ENCODE peak calls at places on chromosomes 3 and 15, in six cellular contexts. M is right lobe of liver, P is stomach, C is adrenal gland, L is spleen, N is body of pancreas. F is an unnamed sample. For H3K4me1, the result is how much of the 10 kb centered on the place peaks cover.

GRCh38 chr15:80173022-80173759 is 20.4 kb downstream of the FAH start:
- DNase-seq in L (peak), M (peak), P (peak), C (peak), N (peak), F (no peak)

GRCh38 chr3:102979682-102980378 is 545.0 kb downstream of the ZPLD1 start:
- DNase-seq in N (peak), M (no peak), C (peak), P (peak), L (no peak), F (peak)

GRCh38 chr3:129226374-129226773 is 23.0 kb upstream of the COPG1 start:
- DNase-seq in M (peak), N (peak), C (peak), L (peak), P (peak), F (peak)

GRCh38 chr15:78421241-78421994 is 16.6 kb upstream of the IREB2 start:
- DNase-seq in P (no peak), N (no peak), L (no peak), C (no peak), M (no peak), F (no peak)

GRCh38 chr3:71341721-71342120 is 241.8 kb downstream of the FOXP1 start:
- DNase-seq in M (no peak), L (no peak), N (no peak), C (no peak), P (no peak), F (no peak)

GRCh38 chr15:69209661-69210060 is 49.2 kb downstream of the GLCE start:
- DNase-seq in M (no peak), C (no peak), L (no peak), P (no peak), N (no peak), F (no peak)

GRCh38 chr3:133887951-133888703 is 7.6 kb downstream of the RAB6B start:
- DNase-seq in M (no peak), N (no peak), L (peak), C (no peak), P (peak), F (no peak)

GRCh38 chr3:128726691-128727031 is 678 bp downstream of the RAB7A start:
- DNase-seq in N (peak), L (peak), C (peak), P (peak), M (peak), F (peak)

GRCh38 chr3:187725218-187725617 is 20.1 kb downstream of the BCL6 start:
- DNase-seq in P (no peak), L (no peak), M (no peak), N (no peak), C (no peak), F (no peak)

GRCh38 chr3:152268501-152269422 is at the start of gene MBNL1:
- DNase-seq in N (peak), L (peak), P (peak), C (peak), M (peak), F (peak)

DNA sequence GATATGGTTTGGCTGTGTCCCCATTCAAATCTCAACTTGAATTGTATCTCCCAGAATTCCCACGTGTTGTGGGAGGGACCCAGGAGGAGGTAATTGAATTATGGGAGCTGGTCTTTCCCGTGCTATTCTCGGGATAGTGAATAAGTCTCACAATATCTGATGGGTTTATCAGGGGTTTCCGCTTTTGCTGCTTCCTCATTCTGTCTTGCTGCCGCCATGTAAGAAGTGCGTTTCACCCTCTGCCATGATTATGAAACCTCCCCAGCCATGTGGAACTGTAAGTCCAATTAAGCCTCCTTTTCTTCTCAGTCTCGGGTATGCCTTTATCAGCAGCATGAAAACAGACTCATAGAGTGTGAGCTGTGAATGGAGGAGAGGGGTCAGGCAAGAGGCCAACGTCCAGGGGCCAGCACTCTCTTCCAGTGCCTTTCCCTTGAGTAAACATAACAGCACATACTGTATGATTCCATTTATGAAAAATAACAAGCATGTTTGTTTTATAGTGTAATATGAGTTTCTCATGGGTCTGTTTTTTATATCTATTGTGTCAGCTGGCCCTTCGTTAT is 16.3 kb upstream of the LCTL start:
- DNase-seq in N (no peak), M (no peak), L (no peak), C (no peak), P (no peak), F (no peak)
- TF ChIP-seq POLR2A in N (no peak), M (no peak), L (no peak), C (no peak), P (no peak), F (no peak)

GRCh38 chr3:121517950-121518349 is 27.8 kb downstream of the POLQ start:
- DNase-seq in P (no peak), C (no peak), N (no peak), M (no peak), L (no peak), F (no peak)

GRCh38 chr3:121515862-121516261 is 29.9 kb downstream of the POLQ start:
- DNase-seq in N (no peak), P (no peak), C (no peak), L (no peak), M (no peak), F (no peak)

DNA sequence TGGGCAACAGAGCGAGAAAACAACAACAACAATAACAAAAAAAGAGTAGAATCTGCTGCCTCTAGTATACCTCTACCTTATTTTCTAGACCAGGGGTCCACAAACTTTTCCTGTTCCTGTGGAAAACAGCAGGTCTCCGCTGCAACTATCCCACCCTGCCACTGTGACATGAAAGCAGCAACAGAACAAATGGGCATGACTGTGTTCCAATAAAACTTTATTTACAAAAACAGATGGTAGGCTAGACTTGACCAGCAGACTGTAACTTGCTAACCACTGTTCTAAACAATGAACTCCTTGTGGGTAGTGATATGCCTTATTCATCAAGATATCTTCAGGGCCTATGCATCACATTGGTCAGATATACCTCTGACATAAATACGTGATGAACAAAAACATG is 25.3 kb downstream of the POLQ start:
- DNase-seq in L (no peak), C (no peak), M (no peak), N (no peak), P (no peak), F (no peak)
- H3K4me1 ChIP-seq in L (under half), C (under half), M (under half), N (under half), P (under half), F (under half)

DNA sequence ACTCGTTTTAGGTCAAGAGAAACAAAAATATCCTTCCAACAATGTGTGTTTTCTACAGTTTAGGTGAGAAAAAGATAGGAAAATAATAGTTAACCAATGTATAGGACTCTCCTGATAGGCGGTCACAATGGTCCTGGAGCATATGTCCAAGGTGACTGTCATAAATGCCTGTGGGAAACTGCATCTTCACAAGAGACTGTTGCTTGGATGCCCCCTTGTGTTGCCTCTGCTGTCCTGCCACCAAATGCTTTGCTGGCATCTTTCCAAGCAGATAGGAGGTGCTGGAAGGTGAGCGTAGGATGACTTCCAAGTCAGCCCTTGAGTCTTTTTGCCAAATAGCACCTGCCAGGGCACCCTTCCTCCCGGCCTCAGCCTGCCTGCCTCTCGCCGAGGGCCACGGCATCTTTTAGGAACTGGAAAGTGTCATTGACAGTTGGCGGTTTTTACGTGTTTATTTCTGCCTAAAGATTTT is 24.1 kb upstream of the SACM1L start:
- DNase-seq in N (peak), M (peak), P (peak), C (peak), L (no peak), F (peak)
- TF ChIP-seq CTCF in N (peak), M (peak), P (no peak), C (peak), L (peak), F (peak)

GRCh38 chr15:89326316-89326715 is 8.3 kb downstream of the POLG start:
- DNase-seq in C (no peak), P (no peak), N (no peak), M (no peak), L (no peak), F (no peak)

GRCh38 chr15:89321521-89322410 is 12.9 kb downstream of the POLG start:
- DNase-seq in N (no peak), P (peak), L (no peak), M (peak), C (no peak), F (no peak)

GRCh38 chr15:89322822-89323221 is 11.8 kb downstream of the POLG start:
- DNase-seq in N (no peak), C (no peak), L (no peak), P (no peak), M (no peak), F (no peak)

GRCh38 chr15:89325039-89325803 is 9.4 kb downstream of the POLG start:
- DNase-seq in N (no peak), M (no peak), L (no peak), C (no peak), P (no peak), F (no peak)

DNA sequence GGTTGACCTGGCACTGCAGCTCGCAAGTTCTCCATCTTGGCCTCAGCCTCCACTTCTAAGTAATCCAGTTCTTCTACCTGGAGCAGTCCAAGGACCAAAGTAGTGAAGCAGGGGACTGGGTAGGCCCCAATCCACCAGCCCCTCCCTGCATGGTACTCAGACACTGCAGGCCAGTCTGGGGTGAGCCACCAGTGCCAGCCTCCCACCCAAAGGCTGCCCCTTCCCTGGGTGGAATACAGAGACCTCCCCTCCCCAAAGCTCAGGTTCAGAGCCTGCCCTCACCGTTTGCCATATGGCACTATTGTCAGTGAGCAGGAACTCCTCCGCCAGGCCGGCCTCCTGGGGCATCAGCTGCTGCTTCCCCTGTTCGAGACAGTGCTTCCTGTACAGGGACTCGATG is 10.8 kb downstream of the POLG start:
- DNase-seq in N (no peak), M (no peak), C (no peak), P (no peak), L (no peak), F (no peak)
- TF ChIP-seq POLR2A in N (no peak), M (no peak), C (no peak), P (no peak), L (no peak), F (no peak)

DNA sequence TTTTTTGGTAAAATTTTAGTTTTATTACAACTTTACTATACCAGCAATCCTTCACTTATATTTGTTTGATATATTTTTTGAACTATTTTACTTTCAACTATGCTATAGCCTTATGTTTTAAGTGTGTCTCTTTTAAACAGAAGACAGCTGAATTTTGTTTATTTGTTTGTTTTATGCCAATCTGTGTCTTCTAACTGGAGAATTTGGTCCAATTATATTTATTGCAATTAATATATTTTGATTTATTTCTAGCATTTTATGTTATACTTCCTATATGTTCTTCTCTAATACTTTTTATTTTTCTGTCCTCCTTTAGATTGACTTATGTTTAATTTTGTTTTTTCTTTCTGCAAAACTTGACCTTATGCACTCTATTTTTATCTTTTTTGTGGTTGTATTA is 4.9 kb upstream of the MME start:
- DNase-seq in M (no peak), C (no peak), P (no peak), N (no peak), L (no peak), F (no peak)
- H3K4me1 ChIP-seq in M (under half), C (under half), P (under half), N (under half), L (under half), F (under half)

GRCh38 chr3:149493315-149494021 is 19.0 kb downstream of the TM4SF4 start:
- DNase-seq in L (no peak), P (no peak), M (no peak), C (no peak), N (no peak), F (no peak)

GRCh38 chr3:149486726-149487125 is 12.2 kb downstream of the TM4SF4 start:
- DNase-seq in N (no peak), L (no peak), P (no peak), C (no peak), M (no peak), F (no peak)

GRCh38 chr3:149490260-149490971 is 15.9 kb downstream of the TM4SF4 start:
- DNase-seq in M (no peak), L (no peak), C (no peak), P (no peak), N (no peak), F (no peak)

GRCh38 chr3:149487598-149488197 is 13.2 kb downstream of the TM4SF4 start:
- DNase-seq in L (no peak), N (no peak), C (no peak), P (no peak), M (no peak), F (no peak)

DNA sequence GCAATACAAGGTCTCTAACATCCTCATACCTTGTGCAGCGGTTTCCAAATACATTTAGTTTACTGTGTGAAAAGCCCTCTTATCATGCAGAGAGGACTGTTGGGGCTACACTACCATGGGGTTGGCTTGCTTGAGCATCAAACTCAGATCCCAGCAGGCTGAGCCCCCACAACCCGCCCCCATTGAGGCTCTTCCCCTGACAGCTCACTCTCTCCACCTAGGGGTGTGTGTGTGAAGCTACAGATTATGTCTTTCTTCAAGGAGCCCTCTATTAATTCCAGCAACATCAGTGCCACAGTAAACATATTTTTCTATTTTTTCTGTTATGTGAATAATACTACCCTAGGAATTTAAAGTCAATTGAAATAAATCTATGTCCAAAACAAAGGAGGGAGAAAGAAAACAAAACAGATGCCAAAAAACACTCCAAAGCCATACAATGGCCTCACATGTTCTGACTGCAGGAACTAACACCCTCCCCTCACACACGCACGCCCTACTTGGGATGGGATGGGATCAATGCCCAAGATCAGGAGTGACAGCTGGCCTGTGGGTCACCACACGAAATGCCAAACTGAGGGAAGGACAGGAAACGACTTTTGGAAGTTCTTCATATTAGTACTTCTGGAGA is 14.7 kb downstream of the TM4SF4 start:
- DNase-seq in L (no peak), M (no peak), P (no peak), C (no peak), N (no peak), F (no peak)
- TF ChIP-seq CTCF in L (no peak), M (peak), P (no peak), C (peak), N (peak), F (peak)

DNA sequence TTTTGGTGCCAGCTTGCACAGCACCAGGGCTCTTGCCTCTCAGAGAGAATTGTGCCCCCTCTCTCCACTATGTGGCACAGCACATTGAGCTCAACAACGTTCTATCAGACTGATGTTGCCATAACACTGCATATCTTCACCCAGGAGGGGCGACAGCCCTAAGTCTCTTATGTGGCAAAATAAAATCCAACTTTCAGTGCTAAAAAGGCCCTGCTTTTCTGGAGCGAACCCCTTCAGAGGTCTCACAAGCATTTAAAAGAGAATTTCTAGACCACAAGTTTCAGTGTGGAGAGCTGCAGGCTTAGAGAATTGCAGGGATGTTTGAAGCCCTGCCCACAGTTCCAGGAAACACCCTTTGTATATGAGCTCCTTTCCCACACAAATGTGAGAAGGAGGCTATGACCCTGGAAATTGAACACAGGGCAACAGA is 85.5 kb downstream of the LIPC start:
- DNase-seq in M (peak), C (no peak), L (no peak), P (no peak), N (no peak), F (no peak)
- TF ChIP-seq POLR2A in M (no peak), C (no peak), L (no peak), P (no peak), N (no peak), F (no peak)

DNA sequence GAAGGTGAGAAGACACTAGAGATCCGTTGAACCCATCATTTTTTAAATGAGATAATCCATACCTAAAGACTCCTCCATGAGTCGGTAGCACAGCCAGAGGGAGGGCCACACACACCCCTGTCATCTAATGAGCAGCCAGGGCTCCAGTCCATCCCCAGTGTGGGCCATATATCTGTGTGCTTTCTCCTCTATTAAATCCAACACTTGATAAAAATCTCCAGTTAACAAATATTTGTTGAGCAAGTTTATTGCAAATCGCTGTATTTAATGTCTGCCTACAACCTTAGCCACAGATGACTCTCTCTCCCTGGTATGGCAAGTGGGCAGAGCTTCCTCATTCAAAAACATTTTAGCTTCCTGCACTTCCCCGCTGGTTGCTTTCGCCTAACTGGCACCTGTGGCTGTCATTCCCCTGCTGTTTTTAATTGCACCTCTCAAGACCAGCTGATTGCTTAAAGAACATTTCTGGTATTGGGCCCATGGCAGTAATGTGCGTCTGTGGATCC is 82.8 kb downstream of the SMAD3 start:
- DNase-seq in L (no peak), P (no peak), N (no peak), C (no peak), M (no peak), F (no peak)
- H3K4me1 ChIP-seq in L (half or more), P (half or more), N (half or more), C (under half), M (under half), F (half or more)

GRCh38 chr3:104460477-104461406 is 906.0 kb upstream of the ALCAM start:
- DNase-seq in C (no peak), P (no peak), N (no peak), M (no peak), L (no peak), F (no peak)
- TF ChIP-seq CTCF in C (peak), P (no peak), N (peak), M (peak), L (no peak), F (no peak)

GRCh38 chr3:65875395-65876027 is 163.2 kb downstream of the MAGI1 start:
- DNase-seq in N (no peak), M (no peak), P (no peak), C (peak), L (no peak), F (no peak)

GRCh38 chr3:65873028-65873427 is 165.7 kb downstream of the MAGI1 start:
- DNase-seq in L (no peak), M (no peak), P (no peak), C (peak), N (peak), F (peak)

GRCh38 chr3:65876028-65876420 is 162.7 kb downstream of the MAGI1 start:
- DNase-seq in N (no peak), M (no peak), C (no peak), P (no peak), L (no peak), F (no peak)

GRCh38 chr3:65871305-65872141 is 167.2 kb downstream of the MAGI1 start:
- DNase-seq in C (peak), N (peak), M (peak), L (no peak), P (peak), F (no peak)

GRCh38 chr3:65873869-65874268 is 164.8 kb downstream of the MAGI1 start:
- DNase-seq in L (no peak), P (no peak), C (no peak), N (no peak), M (no peak), F (no peak)
- TF ChIP-seq POLR2A in L (no peak), P (no peak), C (no peak), N (no peak), M (no peak), F (no peak)